ENCODE peak calls at places on chromosomes 3 and 15, in seven cellular contexts. U is suprapubic skin, X is ovary, M is A549, R is SK-N-SH, G is esophagus muscularis mucosa, L is transverse colon. D is an unnamed sample.

GRCh38 chr3:173913985-173914421 is 516.5 kb downstream of the NLGN1 start:
- DNase-seq in U (no peak), X (no peak), M (no peak), R (no peak), G (no peak), L (no peak), D (no peak)

GRCh38 chr3:62007036-62007435 is 366.3 kb downstream of the FEZF2 start:
- DNase-seq in U (no peak), X (no peak), M (no peak), R (no peak), G (no peak), L (no peak), D (no peak)

GRCh38 chr3:22922317-22922716 is 280.8 kb upstream of the UBE2E2 start:
- DNase-seq in U (no peak), X (no peak), M (peak; percentile 18), R (peak; percentile 8), G (no peak), L (no peak), D (no peak)

GRCh38 chr15:55799287-55800212 is 56.6 kb upstream of the PRTG start:
- DNase-seq in U (no peak), X (no peak), M (peak; percentile 63), R (peak; percentile 73), G (no peak), L (peak; percentile 8), D (peak; percentile 27)

GRCh38 chr3:58101499-58102370 is 93.5 kb downstream of the FLNB start:
- DNase-seq in U (no peak), X (no peak), M (no peak), R (no peak), G (no peak), L (no peak), D (peak; percentile 64)

GRCh38 chr3:141093971-141094401 is 42.8 kb downstream of the SPSB4 start:
- DNase-seq in U (no peak), X (peak; percentile 66), M (no peak), R (peak; percentile 71), G (no peak), L (no peak), D (peak; percentile 61)

GRCh38 chr3:85004147-85004546 is 45.4 kb downstream of the CADM2 start:
- DNase-seq in U (no peak), X (no peak), M (no peak), R (no peak), G (no peak), L (no peak), D (no peak)

GRCh38 chr15:70596354-70597055 is 166.9 kb downstream of the UACA start:
- DNase-seq in U (no peak), X (no peak), M (peak; percentile 82), R (no peak), G (no peak), L (no peak), D (no peak)

GRCh38 chr3:149085828-149086231 is 503 bp downstream of the HLTF start:
- DNase-seq in U (no peak), X (no peak), M (peak; percentile 57), R (no peak), G (no peak), L (no peak), D (no peak)

GRCh38 chr3:183824761-183825379 is 507 bp downstream of the MAP6D1 start:
- DNase-seq in U (no peak), X (no peak), M (no peak), R (peak; percentile 79), G (no peak), L (no peak), D (no peak)

GRCh38 chr15:55990516-55990915 is 2.9 kb downstream of the NEDD4 start:
- DNase-seq in U (no peak), X (no peak), M (no peak), R (no peak), G (no peak), L (no peak), D (no peak)

GRCh38 chr15:68373028-68373427 is 58.9 kb downstream of the ITGA11 start:
- DNase-seq in U (peak; percentile 20), X (no peak), M (no peak), R (no peak), G (no peak), L (no peak), D (no peak)

GRCh38 chr3:190345027-190345821 is 23.0 kb upstream of the CLDN1 start:
- DNase-seq in U (no peak), X (peak; percentile 29), M (peak; percentile 96), R (no peak), G (no peak), L (no peak), D (no peak)
- TF ChIP-seq EP300 in U (no peak), X (no peak), M (peak; percentile 93), R (no peak), G (no peak), L (no peak), D (no peak)

DNA sequence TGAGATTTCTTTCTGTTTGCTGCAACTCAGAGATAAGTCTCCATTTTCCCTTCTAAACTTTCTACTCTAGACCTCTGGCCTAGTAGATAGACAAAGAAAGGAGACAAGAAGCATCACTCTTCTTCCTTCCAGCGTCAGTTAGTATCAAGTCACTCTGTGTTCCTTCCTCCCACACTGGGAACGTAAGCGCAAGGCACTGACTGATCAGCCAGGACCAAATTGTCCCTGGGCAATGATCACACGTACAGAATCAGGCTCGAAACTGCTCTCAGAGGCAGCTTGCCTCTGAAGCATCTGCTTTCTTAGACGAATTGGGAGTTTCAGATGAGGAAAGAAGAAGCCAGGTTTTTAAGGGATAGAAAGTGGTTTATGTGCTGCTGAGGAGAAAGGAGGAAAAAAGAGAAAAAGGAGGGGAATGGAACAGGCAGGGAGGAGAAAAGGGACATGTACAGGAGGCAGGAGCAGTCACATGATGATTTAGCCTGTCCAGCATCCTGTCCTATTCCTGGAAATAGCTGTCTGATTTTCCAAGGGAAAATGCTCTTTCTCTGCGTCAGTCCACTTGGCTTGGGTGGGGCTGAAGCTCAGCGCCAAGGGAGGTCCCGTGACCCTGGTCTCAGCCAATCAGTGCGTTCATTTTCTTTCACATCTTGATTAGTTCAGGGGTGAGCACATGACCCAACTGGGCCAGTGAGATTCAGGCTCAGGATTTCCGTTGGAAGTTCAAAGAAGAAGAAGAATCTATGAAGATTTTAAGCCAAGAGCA is 102.0 kb upstream of the PRICKLE2 start:
- DNase-seq in U (peak; percentile 89), X (no peak), M (no peak), R (no peak), G (peak; percentile 94), L (peak; percentile 45), D (no peak)
- TF ChIP-seq EP300 in U (peak; percentile 29), X (peak; percentile 66), M (no peak), R (no peak), G (no peak), L (no peak), D (no peak)

GRCh38 chr3:13892304-13892703 is 12.4 kb upstream of the WNT7A start:
- DNase-seq in U (no peak), X (no peak), M (no peak), R (no peak), G (no peak), L (no peak), D (no peak)

GRCh38 chr3:13894812-13895154 is 14.9 kb upstream of the WNT7A start:
- DNase-seq in U (no peak), X (no peak), M (no peak), R (no peak), G (peak; percentile 78), L (no peak), D (no peak)

GRCh38 chr3:13896473-13897154 is 16.7 kb upstream of the WNT7A start:
- DNase-seq in U (no peak), X (peak; percentile 55), M (peak; percentile 78), R (peak; percentile 70), G (no peak), L (peak; percentile 59), D (peak; percentile 63)

GRCh38 chr3:13894096-13894811 is 14.4 kb upstream of the WNT7A start:
- DNase-seq in U (no peak), X (no peak), M (no peak), R (no peak), G (no peak), L (no peak), D (no peak)

GRCh38 chr3:13895155-13896105 is 15.6 kb upstream of the WNT7A start:
- DNase-seq in U (peak; percentile 97), X (peak; percentile 97), M (peak; percentile 82), R (peak; percentile 98), G (peak; percentile 98), L (peak; percentile 96), D (peak; percentile 96)
- TF ChIP-seq EP300 in U (no peak), X (no peak), M (no peak), R (no peak), G (no peak), L (no peak), D (no peak)

GRCh38 chr3:49276475-49277356 is at the start of gene C3orf62:
- DNase-seq in U (peak; percentile 94), X (peak; percentile 92), M (peak; percentile 66), R (peak; percentile 93), G (peak; percentile 96), L (peak; percentile 92), D (peak; percentile 90)
- TF ChIP-seq EP300 in U (no peak), X (no peak), M (no peak), R (no peak), G (no peak), L (no peak), D (no peak)

GRCh38 chr3:21020681-21021080 is 730.3 kb downstream of the ZNF385D start:
- DNase-seq in U (no peak), X (no peak), M (no peak), R (peak; percentile 46), G (no peak), L (no peak), D (no peak)
- TF ChIP-seq EP300 in U (no peak), X (no peak), M (no peak), R (no peak), G (no peak), L (no peak), D (no peak)

GRCh38 chr3:42600111-42600957 is at the start of gene NKTR:
- DNase-seq in U (peak; percentile 99), X (peak; percentile 99), M (peak; percentile 98), R (peak; percentile 95), G (peak; percentile 99), L (peak; percentile 99), D (peak; percentile 99)
- TF ChIP-seq EP300 in U (no peak), X (no peak), M (no peak), R (peak; percentile 20), G (no peak), L (no peak), D (no peak)

DNA sequence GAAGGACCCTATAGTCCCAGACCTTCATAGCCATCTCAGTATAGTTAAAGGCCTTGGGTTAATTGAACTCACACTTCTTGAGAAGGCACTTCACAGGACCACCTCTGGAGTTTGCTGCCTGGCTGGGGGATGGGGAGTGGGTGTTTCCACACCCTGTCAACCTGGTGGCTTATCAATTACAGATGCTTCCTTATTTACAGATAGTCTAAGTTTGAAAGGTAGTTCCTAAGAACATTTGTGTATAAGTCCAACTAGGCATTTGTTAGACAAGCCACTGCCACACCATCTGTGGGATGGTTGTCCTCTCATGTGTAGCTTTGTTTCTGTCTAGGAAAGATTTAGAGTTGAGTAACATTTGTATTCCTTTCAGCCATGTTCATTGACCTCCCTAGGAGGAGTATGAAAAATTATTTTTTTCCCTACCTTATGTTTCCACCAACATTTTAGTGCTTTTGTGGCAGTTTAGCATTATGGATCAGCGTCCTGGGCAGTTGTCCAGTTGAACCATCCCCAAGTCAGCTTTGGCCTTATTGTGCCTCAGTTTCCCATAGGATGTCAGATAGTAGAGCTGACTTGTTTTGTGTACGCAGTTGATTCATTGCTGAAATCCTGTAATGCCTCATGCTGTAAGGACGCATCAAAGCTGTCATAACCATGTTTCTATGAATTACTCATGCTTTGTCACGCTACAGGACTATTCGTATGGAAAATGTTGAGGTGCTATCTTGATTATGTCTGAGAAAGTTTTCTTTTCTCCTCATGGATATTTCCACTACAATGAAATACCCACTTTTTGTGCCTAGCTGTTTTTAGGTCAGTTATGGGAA is 21.2 kb upstream of the SIAH2 start:
- DNase-seq in U (no peak), X (no peak), M (no peak), R (no peak), G (no peak), L (no peak), D (no peak)
- TF ChIP-seq EP300 in U (no peak), X (no peak), M (no peak), R (no peak), G (no peak), L (no peak), D (no peak)

GRCh38 chr3:20890124-20890523 is 704.1 kb upstream of the SGO1 start:
- DNase-seq in U (no peak), X (no peak), M (no peak), R (no peak), G (no peak), L (no peak), D (no peak)
- TF ChIP-seq EP300 in U (no peak), X (no peak), M (no peak), R (no peak), G (no peak), L (no peak), D (no peak)

D was measured in stomach.